ENCODE peak calls at places on chromosomes 7 and 10, in eight cellular contexts. T, C, M, B, H, Z, W and U are unnamed samples.

GRCh38 chr7:139182363-139182762 is 48.7 kb upstream of the UBN2 start:
- DNase-seq in T (no peak), B (no peak), H (no peak), Z (no peak), M (no peak), W (no peak), C (no peak), U (no peak)

GRCh38 chr10:84825330-84825729 is 496.9 kb downstream of the CCSER2 start:
- DNase-seq in C (no peak), M (no peak), T (no peak), B (no peak), H (no peak), W (no peak), Z (no peak), U (no peak)

GRCh38 chr7:47170516-47170915 is 411.4 kb downstream of the TNS3 start:
- DNase-seq in B (no peak), C (no peak), W (no peak), T (no peak), H (no peak), Z (no peak), M (no peak), U (no peak)

GRCh38 chr10:94042001-94042813 is 48.5 kb downstream of the PLCE1 start:
- DNase-seq in T (peak), H (no peak), M (no peak), B (no peak), Z (peak), C (no peak), W (peak), U (no peak)

GRCh38 chr7:116454377-116454776 is 45.2 kb upstream of the CAV2 start:
- DNase-seq in T (no peak), C (no peak), B (no peak), H (no peak), M (no peak), Z (no peak), W (no peak), U (no peak)

GRCh38 chr10:43220971-43221418 is 45.9 kb downstream of the RASGEF1A start:
- DNase-seq in C (peak), H (no peak), Z (no peak), M (no peak), B (no peak), T (no peak), W (no peak), U (no peak)

GRCh38 chr10:98416989-98417388 is 2.0 kb upstream of the PYROXD2 start:
- DNase-seq in Z (no peak), B (no peak), T (no peak), M (no peak), C (no peak), H (no peak), W (no peak), U (no peak)

GRCh38 chr10:45253183-45253914 is 62.1 kb downstream of the OR13A1 start:
- DNase-seq in C (no peak), T (no peak), M (no peak), H (no peak), W (no peak), B (no peak), Z (no peak), U (no peak)

GRCh38 chr7:74429153-74429747 is 24.5 kb upstream of the GTF2IRD1 start:
- DNase-seq in H (peak), C (no peak), B (no peak), W (no peak), T (no peak), Z (peak), M (no peak), U (no peak)

GRCh38 chr10:72009430-72010081 is 45.4 kb downstream of the CHST3 start:
- DNase-seq in T (peak), H (no peak), C (peak), M (peak), W (peak), Z (no peak), B (no peak), U (no peak)

GRCh38 chr7:46178685-46179084 is 257.6 kb upstream of the IGFBP3 start:
- DNase-seq in Z (no peak), W (no peak), T (no peak), B (no peak), C (no peak), M (no peak), H (no peak), U (no peak)

GRCh38 chr10:109963439-109963838 is 40.1 kb upstream of the XPNPEP1 start:
- DNase-seq in B (no peak), M (no peak), W (no peak), Z (no peak), H (no peak), T (no peak), C (no peak), U (no peak)

GRCh38 chr7:19362099-19362498 is 216.9 kb upstream of the FERD3L start:
- DNase-seq in W (no peak), T (no peak), Z (no peak), B (no peak), M (no peak), C (no peak), H (peak), U (no peak)

GRCh38 chr10:35635576-35635975 is 6.5 kb downstream of the FZD8 start:
- DNase-seq in M (peak), H (peak), T (peak), C (no peak), W (peak), Z (peak), B (peak), U (peak)

GRCh38 chr7:30688718-30689221 is 6.5 kb upstream of the CRHR2 start:
- DNase-seq in M (no peak), H (no peak), Z (peak), C (no peak), W (no peak), T (no peak), B (no peak), U (no peak)

GRCh38 chr7:105742787-105743186 is 133.6 kb downstream of the ATXN7L1 start:
- DNase-seq in T (no peak), B (no peak), M (no peak), H (no peak), C (no peak), Z (no peak), W (no peak), U (no peak)

GRCh38 chr7:12643001-12643400 is 44.4 kb upstream of the ARL4A start:
- DNase-seq in W (no peak), C (no peak), B (no peak), T (no peak), H (no peak), M (no peak), Z (no peak), U (no peak)

GRCh38 chr7:73532224-73532623 is 10.1 kb upstream of the BAZ1B start:
- DNase-seq in C (no peak), B (no peak), M (no peak), W (no peak), T (no peak), H (no peak), Z (no peak), U (no peak)

GRCh38 chr7:28301148-28301641 is 111.1 kb upstream of the CREB5 start:
- DNase-seq in H (no peak), C (no peak), B (no peak), M (peak), W (no peak), T (no peak), Z (peak), U (no peak)

GRCh38 chr10:79237801-79238520 is 109.3 kb upstream of the PPIF start:
- DNase-seq in H (no peak), W (no peak), M (no peak), T (no peak), C (no peak), Z (no peak), B (no peak), U (no peak)

GRCh38 chr7:86733783-86734182 is 90.1 kb downstream of the GRM3 start:
- DNase-seq in H (peak), M (no peak), Z (peak), W (no peak), C (no peak), B (no peak), T (no peak), U (no peak)

GRCh38 chr10:52517017-52517416 is 202.9 kb downstream of the DKK1 start:
- DNase-seq in B (no peak), Z (no peak), M (no peak), T (no peak), C (no peak), H (no peak), W (no peak), U (no peak)

GRCh38 chr7:155356323-155357105 is 58.8 kb downstream of the INSIG1 start:
- DNase-seq in W (peak), T (no peak), C (no peak), M (no peak), H (peak), B (peak), Z (peak), U (peak)

GRCh38 chr10:79209831-79210230 is 137.4 kb upstream of the PPIF start:
- DNase-seq in W (no peak), Z (no peak), C (no peak), B (no peak), T (no peak), H (no peak), M (no peak), U (no peak)

GRCh38 chr7:74427974-74428373 is 25.7 kb upstream of the GTF2IRD1 start:
- DNase-seq in C (no peak), T (no peak), Z (peak), H (no peak), W (no peak), B (no peak), M (no peak), U (no peak)

GRCh38 chr10:128739937-128740336 is 613.7 kb upstream of the MKI67 start:
- DNase-seq in Z (no peak), T (no peak), H (no peak), W (no peak), C (peak), B (no peak), M (no peak), U (no peak)

GRCh38 chr10:59854571-59854970 is 51.8 kb downstream of the CCDC6 start:
- DNase-seq in C (no peak), H (no peak), B (no peak), W (no peak), Z (no peak), T (no peak), M (no peak), U (no peak)

GRCh38 chr10:124035928-124036558 is 57.4 kb downstream of the CHST15 start:
- DNase-seq in T (no peak), W (no peak), Z (peak), B (no peak), M (peak), H (no peak), C (peak), U (peak)

GRCh38 chr10:130380056-130380455 is 243.9 kb downstream of the GLRX3 start:
- DNase-seq in C (no peak), T (no peak), B (no peak), M (no peak), W (no peak), H (no peak), Z (no peak), U (no peak)